ENCODE peak calls at places on chromosomes 4 and X, in six cellular contexts. One of them, this sample, is unnamed.

GRCh38 chrX:16140448-16140847 is 17.1 kb downstream of the GRPR start:
- DNase-seq in dorsolateral prefrontal cortex: no peak
- DNase-seq in fibroblast of pulmonary artery: no peak
- DNase-seq in osteoblast: no peak
- DNase-seq in heart right ventricle: no peak
- DNase-seq in bronchial epithelial cell: no peak
- DNase-seq in this sample: no peak

GRCh38 chrX:70254909-70255308 is 5.1 kb downstream of the P2RY4 start:
- DNase-seq in dorsolateral prefrontal cortex: no peak
- DNase-seq in fibroblast of pulmonary artery: no peak
- DNase-seq in osteoblast: no peak
- DNase-seq in heart right ventricle: no peak
- DNase-seq in bronchial epithelial cell: peak; percentile 8
- DNase-seq in this sample: no peak

GRCh38 chr4:82513382-82513781 is 48.4 kb downstream of the TMEM150C start:
- DNase-seq in dorsolateral prefrontal cortex: no peak
- DNase-seq in fibroblast of pulmonary artery: no peak
- DNase-seq in osteoblast: no peak
- DNase-seq in heart right ventricle: no peak
- DNase-seq in bronchial epithelial cell: no peak
- DNase-seq in this sample: no peak

GRCh38 chr4:96983830-96984229 is 1143.9 kb downstream of the PDHA2 start:
- DNase-seq in dorsolateral prefrontal cortex: no peak
- DNase-seq in fibroblast of pulmonary artery: peak; percentile 3
- DNase-seq in osteoblast: no peak
- DNase-seq in heart right ventricle: no peak
- DNase-seq in bronchial epithelial cell: no peak
- DNase-seq in this sample: no peak

GRCh38 chr4:99668472-99668871 is 10.8 kb upstream of the C4orf54 start:
- DNase-seq in dorsolateral prefrontal cortex: no peak
- DNase-seq in fibroblast of pulmonary artery: no peak
- DNase-seq in osteoblast: no peak
- DNase-seq in heart right ventricle: no peak
- DNase-seq in bronchial epithelial cell: no peak
- DNase-seq in this sample: no peak

GRCh38 chrX:72045552-72046277 is 86.0 kb downstream of the RTL5 start:
- DNase-seq in dorsolateral prefrontal cortex: no peak
- DNase-seq in fibroblast of pulmonary artery: peak; percentile 8
- DNase-seq in osteoblast: no peak
- DNase-seq in heart right ventricle: no peak
- DNase-seq in bronchial epithelial cell: peak; percentile 77
- DNase-seq in this sample: no peak

GRCh38 chr4:39312821-39313220 is 53.3 kb downstream of the RFC1 start:
- DNase-seq in dorsolateral prefrontal cortex: no peak
- DNase-seq in fibroblast of pulmonary artery: peak; percentile 17
- DNase-seq in osteoblast: no peak
- DNase-seq in heart right ventricle: no peak
- DNase-seq in bronchial epithelial cell: no peak
- DNase-seq in this sample: no peak

GRCh38 chr4:112214397-112215264 is 17.0 kb upstream of the AP1AR start:
- DNase-seq in dorsolateral prefrontal cortex: no peak
- DNase-seq in fibroblast of pulmonary artery: peak; percentile 53
- DNase-seq in osteoblast: peak; percentile 75
- DNase-seq in heart right ventricle: no peak
- DNase-seq in bronchial epithelial cell: peak; percentile 36
- DNase-seq in this sample: no peak

GRCh38 chr4:89161841-89162240 is 50.5 kb downstream of the TIGD2 start:
- DNase-seq in dorsolateral prefrontal cortex: no peak
- DNase-seq in fibroblast of pulmonary artery: no peak
- DNase-seq in osteoblast: no peak
- DNase-seq in heart right ventricle: no peak
- DNase-seq in bronchial epithelial cell: peak; percentile 27
- DNase-seq in this sample: no peak

GRCh38 chr4:7095611-7096155 is 27.8 kb upstream of the GRPEL1 start:
- DNase-seq in dorsolateral prefrontal cortex: no peak
- DNase-seq in fibroblast of pulmonary artery: no peak
- DNase-seq in osteoblast: peak; percentile 45
- DNase-seq in heart right ventricle: no peak
- DNase-seq in bronchial epithelial cell: no peak
- DNase-seq in this sample: no peak

GRCh38 chr4:186900232-186900900 is 176.7 kb upstream of the FAT1 start:
- DNase-seq in dorsolateral prefrontal cortex: no peak
- DNase-seq in fibroblast of pulmonary artery: peak; percentile 88
- DNase-seq in osteoblast: peak; percentile 87
- DNase-seq in heart right ventricle: no peak
- DNase-seq in bronchial epithelial cell: peak; percentile 65
- DNase-seq in this sample: peak; percentile 51

GRCh38 chr4:3315566-3315965 is 22.7 kb downstream of the RGS12 start:
- DNase-seq in dorsolateral prefrontal cortex: no peak
- DNase-seq in fibroblast of pulmonary artery: no peak
- DNase-seq in osteoblast: peak; percentile 39
- DNase-seq in heart right ventricle: no peak
- DNase-seq in bronchial epithelial cell: no peak
- DNase-seq in this sample: no peak

GRCh38 chr4:15479913-15480185 is 10.2 kb downstream of the CC2D2A start:
- DNase-seq in dorsolateral prefrontal cortex: no peak
- DNase-seq in fibroblast of pulmonary artery: peak; percentile 65
- DNase-seq in osteoblast: peak; percentile 74
- DNase-seq in heart right ventricle: no peak
- DNase-seq in bronchial epithelial cell: no peak
- DNase-seq in this sample: no peak

GRCh38 chr4:57462843-57463242 is 352.7 kb upstream of the IGFBP7 start:
- DNase-seq in dorsolateral prefrontal cortex: no peak
- DNase-seq in fibroblast of pulmonary artery: no peak
- DNase-seq in osteoblast: no peak
- DNase-seq in heart right ventricle: no peak
- DNase-seq in bronchial epithelial cell: no peak
- DNase-seq in this sample: no peak

GRCh38 chrX:7515681-7516413 is 327.1 kb upstream of the VCX start:
- DNase-seq in dorsolateral prefrontal cortex: no peak
- DNase-seq in fibroblast of pulmonary artery: no peak
- DNase-seq in osteoblast: no peak
- DNase-seq in heart right ventricle: no peak
- DNase-seq in bronchial epithelial cell: peak; percentile 70
- DNase-seq in this sample: no peak

GRCh38 chr4:136931771-136932170 is 600.5 kb downstream of the PCDH18 start:
- DNase-seq in dorsolateral prefrontal cortex: no peak
- DNase-seq in fibroblast of pulmonary artery: no peak
- DNase-seq in osteoblast: no peak
- DNase-seq in heart right ventricle: no peak
- DNase-seq in bronchial epithelial cell: no peak
- DNase-seq in this sample: no peak

GRCh38 chrX:69320116-69320515 is 154.9 kb upstream of the PJA1 start:
- DNase-seq in dorsolateral prefrontal cortex: no peak
- DNase-seq in fibroblast of pulmonary artery: no peak
- DNase-seq in osteoblast: no peak
- DNase-seq in heart right ventricle: no peak
- DNase-seq in bronchial epithelial cell: no peak
- DNase-seq in this sample: no peak

GRCh38 chr4:158099686-158100085 is 73.1 kb downstream of the GASK1B start:
- DNase-seq in dorsolateral prefrontal cortex: no peak
- DNase-seq in fibroblast of pulmonary artery: no peak
- DNase-seq in osteoblast: no peak
- DNase-seq in heart right ventricle: no peak
- DNase-seq in bronchial epithelial cell: no peak
- DNase-seq in this sample: no peak

GRCh38 chrX:40132751-40133150 is 35.0 kb upstream of the BCOR start:
- DNase-seq in dorsolateral prefrontal cortex: no peak
- DNase-seq in fibroblast of pulmonary artery: peak; percentile 88
- DNase-seq in osteoblast: peak; percentile 93
- DNase-seq in heart right ventricle: peak; percentile 76
- DNase-seq in bronchial epithelial cell: peak; percentile 76
- DNase-seq in this sample: peak; percentile 42

GRCh38 chrX:15418041-15418706 is 34.0 kb upstream of the VEGFD start:
- DNase-seq in dorsolateral prefrontal cortex: no peak
- DNase-seq in fibroblast of pulmonary artery: peak; percentile 44
- DNase-seq in osteoblast: no peak
- DNase-seq in heart right ventricle: no peak
- DNase-seq in bronchial epithelial cell: no peak
- DNase-seq in this sample: peak; percentile 47

GRCh38 chrX:100090931-100091330 is 319.1 kb downstream of the PCDH19 start:
- DNase-seq in dorsolateral prefrontal cortex: no peak
- DNase-seq in fibroblast of pulmonary artery: peak; percentile 30
- DNase-seq in osteoblast: peak; percentile 18
- DNase-seq in heart right ventricle: no peak
- DNase-seq in bronchial epithelial cell: peak; percentile 64
- DNase-seq in this sample: peak; percentile 23

GRCh38 chr4:185004562-185005208 is 13.6 kb upstream of the HELT start:
- DNase-seq in dorsolateral prefrontal cortex: peak; percentile 25
- DNase-seq in fibroblast of pulmonary artery: no peak
- DNase-seq in osteoblast: no peak
- DNase-seq in heart right ventricle: peak; percentile 22
- DNase-seq in bronchial epithelial cell: peak; percentile 5
- DNase-seq in this sample: no peak

DNA sequence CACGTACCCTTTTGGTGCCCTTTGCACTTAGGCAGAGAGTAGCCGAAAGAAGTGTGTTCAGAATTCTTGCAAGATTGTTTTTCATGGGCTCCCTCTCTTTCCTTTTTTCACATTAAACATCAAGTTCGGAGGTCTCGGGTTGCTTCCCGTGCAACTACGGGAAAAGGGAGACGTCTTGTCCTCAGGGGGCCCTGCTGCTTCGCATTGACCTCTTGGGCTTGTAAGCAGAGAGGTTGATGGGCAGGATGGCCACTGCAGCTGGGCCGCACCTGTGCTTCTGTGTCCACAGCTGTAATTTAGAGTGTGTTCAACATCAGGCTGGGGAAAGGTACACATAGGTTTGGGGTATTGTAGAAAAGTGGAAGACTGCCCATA is 109.7 kb downstream of the SPRY1 start:
- DNase-seq in dorsolateral prefrontal cortex: no peak
- DNase-seq in fibroblast of pulmonary artery: no peak
- DNase-seq in osteoblast: no peak
- DNase-seq in heart right ventricle: no peak
- DNase-seq in bronchial epithelial cell: no peak
- DNase-seq in this sample: no peak
- H3K4me3 ChIP-seq in dorsolateral prefrontal cortex: peak overlapping the region; percentile 74
- H3K4me3 ChIP-seq in fibroblast of pulmonary artery: peak overlapping the region; percentile 55
- H3K4me3 ChIP-seq in osteoblast: peak overlapping the region; percentile 79
- H3K4me3 ChIP-seq in heart right ventricle: peak overlapping the region; percentile 51
- H3K4me3 ChIP-seq in bronchial epithelial cell: peak overlapping the region; percentile 56
- H3K4me3 ChIP-seq in this sample: no peak overlapping the region

GRCh38 chrX:11754958-11755645 is 2.9 kb upstream of the MSL3 start:
- DNase-seq in dorsolateral prefrontal cortex: no peak
- DNase-seq in fibroblast of pulmonary artery: no peak
- DNase-seq in osteoblast: no peak
- DNase-seq in heart right ventricle: no peak
- DNase-seq in bronchial epithelial cell: no peak
- DNase-seq in this sample: no peak

GRCh38 chrX:11756354-11757318 is 1.4 kb upstream of the MSL3 start:
- DNase-seq in dorsolateral prefrontal cortex: no peak
- DNase-seq in fibroblast of pulmonary artery: peak; percentile 14
- DNase-seq in osteoblast: no peak
- DNase-seq in heart right ventricle: no peak
- DNase-seq in bronchial epithelial cell: peak; percentile 22
- DNase-seq in this sample: no peak

GRCh38 chrX:11755724-11756123 is 2.3 kb upstream of the MSL3 start:
- DNase-seq in dorsolateral prefrontal cortex: no peak
- DNase-seq in fibroblast of pulmonary artery: no peak
- DNase-seq in osteoblast: no peak
- DNase-seq in heart right ventricle: no peak
- DNase-seq in bronchial epithelial cell: peak; percentile 6
- DNase-seq in this sample: no peak

GRCh38 chrX:11751261-11751660 is 6.8 kb upstream of the MSL3 start:
- DNase-seq in dorsolateral prefrontal cortex: no peak
- DNase-seq in fibroblast of pulmonary artery: no peak
- DNase-seq in osteoblast: no peak
- DNase-seq in heart right ventricle: no peak
- DNase-seq in bronchial epithelial cell: no peak
- DNase-seq in this sample: no peak

GRCh38 chrX:11753668-11754067 is 4.4 kb upstream of the MSL3 start:
- DNase-seq in dorsolateral prefrontal cortex: no peak
- DNase-seq in fibroblast of pulmonary artery: no peak
- DNase-seq in osteoblast: no peak
- DNase-seq in heart right ventricle: no peak
- DNase-seq in bronchial epithelial cell: no peak
- DNase-seq in this sample: no peak
- TF ChIP-seq CTCF in dorsolateral prefrontal cortex: no peak
- TF ChIP-seq CTCF in fibroblast of pulmonary artery: no peak
- TF ChIP-seq CTCF in osteoblast: no peak
- TF ChIP-seq CTCF in heart right ventricle: no peak
- TF ChIP-seq CTCF in bronchial epithelial cell: no peak
- TF ChIP-seq CTCF in this sample: no peak

GRCh38 chr4:156512622-156513021 is 459.0 kb downstream of the PDGFC start:
- DNase-seq in dorsolateral prefrontal cortex: no peak
- DNase-seq in fibroblast of pulmonary artery: peak; percentile 50
- DNase-seq in osteoblast: no peak
- DNase-seq in heart right ventricle: no peak
- DNase-seq in bronchial epithelial cell: peak; percentile 21
- DNase-seq in this sample: no peak
- H3K4me3 ChIP-seq in dorsolateral prefrontal cortex: no peak overlapping the region
- H3K4me3 ChIP-seq in fibroblast of pulmonary artery: no peak overlapping the region
- H3K4me3 ChIP-seq in osteoblast: no peak overlapping the region
- H3K4me3 ChIP-seq in heart right ventricle: no peak overlapping the region
- H3K4me3 ChIP-seq in bronchial epithelial cell: no peak overlapping the region
- H3K4me3 ChIP-seq in this sample: no peak overlapping the region

GRCh38 chr4:125013891-125014290 is 300.9 kb upstream of the FAT4 start:
- DNase-seq in dorsolateral prefrontal cortex: no peak
- DNase-seq in fibroblast of pulmonary artery: peak; percentile 39
- DNase-seq in osteoblast: no peak
- DNase-seq in heart right ventricle: no peak
- DNase-seq in bronchial epithelial cell: peak; percentile 45
- DNase-seq in this sample: no peak
- TF ChIP-seq CTCF in dorsolateral prefrontal cortex: no peak
- TF ChIP-seq CTCF in fibroblast of pulmonary artery: no peak
- TF ChIP-seq CTCF in osteoblast: no peak
- TF ChIP-seq CTCF in heart right ventricle: no peak
- TF ChIP-seq CTCF in bronchial epithelial cell: no peak
- TF ChIP-seq CTCF in this sample: no peak

This sample was measured in AG04449.